ENCODE peak calls at places on chromosomes 13 and 19, in seven cellular contexts. O, S, D, K, H, P and L are unnamed samples.

GRCh38 chr13:107480130-107480529 is 735.2 kb downstream of the LIG4 start:
- DNase-seq in K (no peak), D (no peak), O (peak), S (no peak), H (no peak), P (no peak), L (no peak)

GRCh38 chr19:44800461-44800860 is 8.4 kb upstream of the BCAM start:
- DNase-seq in P (peak), K (peak), D (peak), H (no peak), S (peak), O (peak), L (peak)

GRCh38 chr19:10289167-10289835 is 451 bp upstream of the ICAM5 start:
- DNase-seq in S (peak), D (peak), O (peak), P (peak), K (peak), H (peak), L (peak)

GRCh38 chr13:60448907-60449510 is 52.0 kb downstream of the TDRD3 start:
- DNase-seq in O (peak), H (peak), S (peak), D (no peak), K (peak), P (peak), L (peak)

GRCh38 chr13:65468628-65469027 is 1761.5 kb downstream of the PCDH9 start:
- DNase-seq in H (no peak), K (peak), O (peak), P (no peak), D (no peak), S (no peak), L (no peak)

GRCh38 chr19:22882797-22883196 is 50.7 kb downstream of the ZNF723 start:
- DNase-seq in K (peak), O (peak), D (no peak), S (peak), H (peak), P (peak), L (peak)

GRCh38 chr13:20173121-20173746 is 12.4 kb upstream of the GJA3 start:
- DNase-seq in D (no peak), O (peak), H (no peak), P (no peak), S (no peak), K (no peak), L (no peak)

GRCh38 chr13:101499406-101499805 is 46.9 kb downstream of the ITGBL1 start:
- DNase-seq in D (no peak), S (no peak), O (peak), H (no peak), K (no peak), P (no peak), L (no peak)

GRCh38 chr19:47729468-47729798 is 15.9 kb upstream of the NOP53 start:
- DNase-seq in P (no peak), K (peak), H (peak), S (peak), O (peak), D (peak), L (no peak)

GRCh38 chr19:18310118-18310909 is 12.6 kb downstream of the LSM4 start:
- DNase-seq in P (no peak), O (no peak), H (no peak), K (no peak), D (no peak), S (no peak), L (no peak)

GRCh38 chr19:11662278-11662677 is 65.0 kb downstream of the ZNF627 start:
- DNase-seq in H (no peak), P (no peak), O (no peak), K (no peak), S (no peak), D (no peak), L (no peak)
- TF ChIP-seq RAD21 in H (no peak), P (no peak), O (no peak), K (no peak), S (no peak), D (no peak), L (no peak)

GRCh38 chr19:14350302-14350701 is 30.9 kb upstream of the ADGRE5 start:
- DNase-seq in O (no peak), P (no peak), D (no peak), H (no peak), S (no peak), K (no peak), L (no peak)

GRCh38 chr19:14352526-14352925 is 28.7 kb upstream of the ADGRE5 start:
- DNase-seq in S (no peak), K (no peak), D (no peak), H (no peak), P (no peak), O (no peak), L (no peak)

GRCh38 chr19:14350866-14351265 is 30.4 kb upstream of the ADGRE5 start:
- DNase-seq in D (no peak), H (no peak), O (no peak), P (no peak), S (no peak), K (no peak), L (no peak)

GRCh38 chr19:14347999-14348889 is 33.0 kb upstream of the ADGRE5 start:
- DNase-seq in K (peak), D (peak), O (no peak), P (peak), S (peak), H (no peak), L (peak)

GRCh38 chr19:14349426-14349825 is 31.8 kb upstream of the ADGRE5 start:
- DNase-seq in S (no peak), O (no peak), H (no peak), K (no peak), D (no peak), P (no peak), L (no peak)
- TF ChIP-seq RAD21 in S (no peak), O (no peak), H (no peak), K (no peak), D (no peak), P (no peak), L (no peak)

DNA sequence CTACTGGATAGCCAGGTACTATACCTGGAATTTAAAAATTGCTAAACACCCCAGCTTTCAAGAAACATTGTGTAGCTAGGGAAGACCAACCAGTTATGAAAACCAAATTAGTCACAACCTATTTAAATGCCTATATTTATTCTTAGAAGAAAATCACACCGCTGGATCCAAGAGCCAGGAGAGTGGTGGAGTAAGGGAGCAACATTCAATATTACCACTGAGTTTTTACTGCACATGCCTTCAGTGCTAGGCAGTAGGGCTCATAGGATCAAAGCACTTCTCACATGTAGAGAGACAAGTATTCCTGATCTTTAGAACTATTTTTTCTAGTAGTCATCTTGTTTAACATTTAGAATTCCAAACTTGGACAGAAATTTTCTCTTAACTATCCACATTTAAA is 11.2 kb downstream of the ITM2B start:
- DNase-seq in O (no peak), P (no peak), D (no peak), K (no peak), H (no peak), S (no peak), L (no peak)
- TF ChIP-seq RAD21 in O (no peak), P (no peak), D (no peak), K (no peak), H (no peak), S (no peak), L (no peak)

GRCh38 chr13:98181106-98181815 is 4.2 kb upstream of the RNF113B start:
- DNase-seq in P (no peak), S (no peak), O (no peak), H (no peak), K (no peak), D (no peak), L (no peak)
- TF ChIP-seq RAD21 in P (no peak), S (no peak), O (no peak), H (no peak), K (no peak), D (no peak), L (no peak)